ENCODE peak calls at places on chromosomes 11 and 22, in ten cellular contexts. A is body of pancreas, Z is HCT116, S is endothelial cell of umbilical vein, Q is tibial nerve, U is IMR-90, D is thyroid gland, E is gastrocnemius medialis, T is sigmoid colon, B is spleen. J is an unnamed sample. For H3K9me3 and H3K27me3, the result is how much of the 10 kb centered on the place peaks cover.

GRCh38 chr22:23177197-23177596 is 3.1 kb upstream of the BCR start:
- DNase-seq in A (no peak), Z (no peak), S (no peak), Q (no peak), U (no peak), D (no peak), E (no peak), T (no peak), B (no peak), J (no peak)

GRCh38 chr11:128499613-128500213 is 87.6 kb downstream of the ETS1 start:
- DNase-seq in A (no peak), Z (no peak), S (peak), Q (no peak), U (no peak), D (no peak), E (no peak), T (no peak), B (no peak), J (no peak)

GRCh38 chr11:125282596-125282914 is 118.0 kb downstream of the PKNOX2 start:
- DNase-seq in A (no peak), Z (no peak), S (no peak), Q (no peak), U (no peak), D (no peak), E (no peak), T (no peak), B (no peak), J (no peak)

GRCh38 chr11:117538256-117538655 is 210.6 kb downstream of the CEP164 start:
- DNase-seq in A (no peak), Z (no peak), S (no peak), Q (no peak), U (no peak), D (no peak), E (no peak), T (no peak), B (no peak), J (no peak)

GRCh38 chr22:45529966-45530575 is 27.4 kb downstream of the FBLN1 start:
- DNase-seq in A (no peak), Z (no peak), S (no peak), Q (no peak), U (peak), D (no peak), E (no peak), T (no peak), B (no peak), J (no peak)

GRCh38 chr22:23383491-23384450 is 196.3 kb downstream of the IGLL1 start:
- DNase-seq in A (no peak), Z (no peak), S (no peak), Q (no peak), U (no peak), D (peak), E (no peak), T (no peak), B (peak), J (no peak)

GRCh38 chr11:104146421-104146820 is 17.5 kb downstream of the PDGFD start:
- DNase-seq in A (no peak), Z (no peak), S (no peak), Q (no peak), U (no peak), D (no peak), E (no peak), T (no peak), B (no peak), J (no peak)

GRCh38 chr22:50269573-50270301 is 443 bp downstream of the MAPK11 start:
- DNase-seq in A (peak), Z (no peak), S (peak), Q (no peak), U (peak), D (peak), E (no peak), T (no peak), B (peak), J (no peak)

GRCh38 chr22:19497245-19497644 is 17.5 kb downstream of the CDC45 start:
- DNase-seq in A (no peak), Z (no peak), S (peak), Q (no peak), U (peak), D (peak), E (no peak), T (no peak), B (no peak), J (no peak)

GRCh38 chr11:17923213-17923612 is 89.6 kb downstream of the SERGEF start:
- DNase-seq in A (no peak), Z (no peak), S (no peak), Q (no peak), U (no peak), D (peak), E (peak), T (no peak), B (no peak), J (no peak)

GRCh38 chr11:61800331-61801281 is 7.9 kb downstream of the FEN1 start:
- DNase-seq in A (no peak), Z (no peak), S (no peak), Q (no peak), U (peak), D (no peak), E (no peak), T (no peak), B (no peak), J (no peak)

GRCh38 chr22:48444320-48445112 is 1383.2 kb downstream of the BRD1 start:
- DNase-seq in A (no peak), Z (no peak), S (no peak), Q (no peak), U (no peak), D (no peak), E (no peak), T (no peak), B (peak), J (no peak)

GRCh38 chr11:11279956-11280689 is 72.9 kb downstream of the CSNK2A3 start:
- DNase-seq in A (no peak), Z (no peak), S (peak), Q (no peak), U (peak), D (no peak), E (no peak), T (peak), B (peak), J (no peak)

GRCh38 chr22:42964994-42965699 is 49.8 kb downstream of the PACSIN2 start:
- DNase-seq in A (no peak), Z (peak), S (no peak), Q (no peak), U (peak), D (no peak), E (no peak), T (no peak), B (no peak), J (no peak)

GRCh38 chr11:102829671-102830070 is 13.7 kb downstream of the MMP3 start:
- DNase-seq in A (no peak), Z (no peak), S (no peak), Q (no peak), U (no peak), D (no peak), E (no peak), T (no peak), B (no peak), J (no peak)

GRCh38 chr11:125170406-125171031 is 6.0 kb downstream of the PKNOX2 start:
- DNase-seq in A (peak), Z (no peak), S (peak), Q (peak), U (peak), D (peak), E (peak), T (peak), B (no peak), J (no peak)

GRCh38 chr11:111395749-111396148 is 16.7 kb upstream of the POU2AF1 start:
- DNase-seq in A (no peak), Z (no peak), S (no peak), Q (no peak), U (no peak), D (no peak), E (no peak), T (no peak), B (peak), J (no peak)

GRCh38 chr11:43504316-43504950 is 145.7 kb downstream of the TTC17 start:
- DNase-seq in A (peak), Z (peak), S (no peak), Q (no peak), U (peak), D (peak), E (no peak), T (no peak), B (no peak), J (no peak)

GRCh38 chr11:79546366-79546765 is 105.5 kb upstream of the TENM4 start:
- DNase-seq in A (no peak), Z (no peak), S (no peak), Q (no peak), U (no peak), D (no peak), E (no peak), T (no peak), B (no peak), J (no peak)

GRCh38 chr22:47332246-47332980 is 570.0 kb downstream of the TBC1D22A start:
- DNase-seq in A (no peak), Z (no peak), S (no peak), Q (no peak), U (no peak), D (no peak), E (no peak), T (no peak), B (no peak), J (no peak)

GRCh38 chr11:70666336-70666735 is 268.0 kb downstream of the CTTN start:
- DNase-seq in A (no peak), Z (no peak), S (no peak), Q (no peak), U (no peak), D (no peak), E (no peak), T (no peak), B (no peak), J (no peak)

GRCh38 chr11:70668204-70669202 is 270.2 kb downstream of the CTTN start:
- DNase-seq in A (no peak), Z (no peak), S (no peak), Q (no peak), U (peak), D (no peak), E (no peak), T (no peak), B (no peak), J (no peak)

GRCh38 chr11:70669281-70669680 is 271.0 kb downstream of the CTTN start:
- DNase-seq in A (no peak), Z (no peak), S (no peak), Q (no peak), U (no peak), D (no peak), E (no peak), T (no peak), B (no peak), J (no peak)

GRCh38 chr11:70669871-70670683 is 271.7 kb downstream of the CTTN start:
- DNase-seq in A (no peak), Z (no peak), S (no peak), Q (no peak), U (no peak), D (no peak), E (no peak), T (no peak), B (no peak), J (no peak)

GRCh38 chr11:70667767-70668166 is 269.4 kb downstream of the CTTN start:
- DNase-seq in A (no peak), Z (no peak), S (no peak), Q (no peak), U (no peak), D (no peak), E (no peak), T (no peak), B (no peak), J (no peak)
- H3K9me3 ChIP-seq in A (under half), Z (under half), S (under half), Q (under half), U (under half), D (under half), E (under half), T (under half), B (under half), J (under half)

DNA sequence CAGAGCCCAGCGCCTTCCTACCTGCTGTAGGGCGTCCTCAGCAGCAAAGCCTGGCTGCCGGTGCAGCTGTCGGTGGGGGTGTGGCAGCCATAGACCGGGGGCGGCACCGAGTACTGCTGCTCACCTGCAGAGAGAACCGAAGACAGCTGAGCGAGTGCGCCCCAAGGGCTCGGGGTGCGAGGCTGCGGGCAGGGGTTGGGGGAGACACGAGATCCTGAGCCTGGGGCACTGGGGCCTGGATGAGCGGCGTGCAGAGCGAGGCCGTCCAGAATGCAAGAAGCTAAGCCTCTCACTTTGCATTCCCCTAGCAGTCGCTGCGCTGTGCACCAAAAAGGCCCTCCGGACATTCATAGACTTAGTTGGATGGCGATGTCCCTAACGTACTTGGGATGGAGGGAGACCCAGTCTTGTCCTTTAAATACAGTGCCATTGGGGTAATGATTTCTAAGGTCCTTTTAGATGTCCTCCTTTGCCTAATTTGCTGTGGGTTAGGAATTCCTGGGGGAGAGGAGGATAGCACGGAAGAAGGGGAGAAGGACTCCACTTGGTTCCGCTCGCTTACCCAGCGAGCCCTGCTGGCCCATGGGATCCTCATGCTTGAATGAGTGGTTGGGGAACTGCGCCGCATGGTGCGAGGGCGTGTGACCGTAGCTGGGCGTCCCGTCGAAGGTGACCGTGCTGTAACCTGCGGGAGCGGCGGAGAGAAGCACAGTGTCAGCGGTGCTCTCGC is 7.2 kb downstream of the WT1 start:
- DNase-seq in A (no peak), Z (no peak), S (no peak), Q (no peak), U (no peak), D (no peak), E (no peak), T (no peak), B (peak), J (no peak)
- H3K27me3 ChIP-seq in A (under half), Z (under half), S (half or more), Q (half or more), U (half or more), D (under half), E (half or more), T (half or more), B (half or more), J (under half)

GRCh38 chr22:36322602-36322915 is 65.2 kb downstream of the MYH9 start:
- DNase-seq in A (no peak), Z (no peak), S (no peak), Q (no peak), U (no peak), D (no peak), E (no peak), T (no peak), B (no peak), J (no peak)

GRCh38 chr22:36321797-36322601 is 65.8 kb downstream of the MYH9 start:
- DNase-seq in A (no peak), Z (no peak), S (no peak), Q (no peak), U (no peak), D (no peak), E (no peak), T (no peak), B (peak), J (no peak)

GRCh38 chr22:36324414-36324813 is 63.4 kb downstream of the MYH9 start:
- DNase-seq in A (no peak), Z (no peak), S (no peak), Q (no peak), U (no peak), D (no peak), E (no peak), T (no peak), B (no peak), J (no peak)

GRCh38 chr22:36323855-36324331 is 63.9 kb downstream of the MYH9 start:
- DNase-seq in A (no peak), Z (no peak), S (no peak), Q (no peak), U (no peak), D (peak), E (no peak), T (no peak), B (no peak), J (no peak)

DNA sequence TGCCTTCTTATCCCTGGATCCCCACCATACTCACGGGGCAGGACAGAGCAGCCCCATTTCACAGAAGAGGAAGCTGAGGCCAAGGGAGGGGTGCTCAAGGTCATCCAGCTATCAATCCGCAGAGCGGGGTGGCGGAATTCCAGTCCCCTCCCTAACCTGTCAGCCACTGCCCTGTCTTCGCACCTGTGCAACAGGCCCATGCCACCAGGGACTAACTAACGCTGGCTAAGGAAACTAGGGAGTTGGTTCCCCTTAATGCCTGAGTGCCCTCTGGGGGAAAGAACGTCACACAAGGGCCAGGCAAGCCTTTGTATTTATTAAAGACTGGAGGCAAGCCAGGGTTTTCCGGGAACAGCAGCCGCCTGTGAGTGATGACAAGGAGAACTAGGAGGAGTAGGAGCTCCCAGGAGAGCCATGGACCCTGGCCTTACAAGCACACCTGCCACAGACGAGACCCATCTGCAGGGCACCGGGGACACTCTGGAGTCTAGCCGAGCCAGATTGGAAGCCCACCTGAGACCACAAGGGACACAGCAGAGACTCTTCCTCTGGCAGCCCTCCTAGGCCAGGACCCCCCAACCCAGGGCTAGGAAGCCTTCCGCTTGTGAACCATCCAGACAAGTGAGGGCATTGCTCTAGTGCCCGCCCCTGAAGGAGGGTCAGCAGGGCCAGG is 64.4 kb downstream of the MYH9 start:
- DNase-seq in A (no peak), Z (no peak), S (peak), Q (peak), U (peak), D (peak), E (peak), T (peak), B (no peak), J (no peak)
- TF ChIP-seq POLR2A in A (no peak), Z (no peak), S (no peak), Q (no peak), U (no peak), D (no peak), E (peak), T (no peak), B (no peak), J (no peak)

DNA sequence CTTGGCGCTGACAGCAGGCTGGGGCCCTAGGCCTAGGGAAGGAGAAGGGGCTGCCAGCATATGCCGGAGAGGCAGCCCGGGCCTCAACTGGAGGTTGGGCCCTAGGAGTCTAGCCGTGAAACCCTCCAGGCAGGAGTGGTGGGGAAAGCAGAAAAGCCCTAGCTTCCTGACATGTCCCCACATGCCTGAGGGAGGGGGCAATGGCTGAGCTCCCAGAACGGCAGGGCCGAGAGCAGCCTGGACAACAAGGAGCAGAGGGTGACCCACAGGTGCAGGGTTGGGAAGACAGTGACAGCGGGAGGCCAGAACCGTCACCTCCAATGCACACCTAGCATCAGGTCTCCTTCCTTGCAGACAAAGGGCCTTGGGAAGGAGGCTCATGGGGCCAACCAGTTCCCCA is 63.7 kb downstream of the ELFN2 start:
- DNase-seq in A (no peak), Z (no peak), S (no peak), Q (no peak), U (no peak), D (no peak), E (no peak), T (no peak), B (no peak), J (no peak)
- H3K9me3 ChIP-seq in A (under half), Z (under half), S (under half), Q (under half), U (under half), D (under half), E (under half), T (under half), B (under half), J (under half)

GRCh38 chr11:2475151-2475918 is 30.5 kb downstream of the KCNQ1 start:
- DNase-seq in A (no peak), Z (no peak), S (no peak), Q (no peak), U (no peak), D (no peak), E (no peak), T (no peak), B (no peak), J (no peak)
- H3K27me3 ChIP-seq in A (under half), Z (under half), S (under half), Q (under half), U (under half), D (under half), E (under half), T (under half), B (under half), J (under half)

GRCh38 chr11:46279393-46280099 is 2.1 kb downstream of the CREB3L1 start:
- DNase-seq in A (peak), Z (no peak), S (peak), Q (no peak), U (peak), D (no peak), E (no peak), T (peak), B (no peak), J (no peak)

GRCh38 chr11:46277313-46277622 is 194 bp upstream of the CREB3L1 start:
- DNase-seq in A (peak), Z (no peak), S (peak), Q (peak), U (peak), D (peak), E (no peak), T (peak), B (no peak), J (no peak)

GRCh38 chr11:46277623-46278386 is at the start of gene CREB3L1:
- DNase-seq in A (peak), Z (no peak), S (no peak), Q (no peak), U (no peak), D (no peak), E (no peak), T (peak), B (no peak), J (no peak)

GRCh38 chr11:46275964-46276641 is 1.4 kb upstream of the CREB3L1 start:
- DNase-seq in A (peak), Z (no peak), S (no peak), Q (no peak), U (no peak), D (peak), E (no peak), T (no peak), B (no peak), J (no peak)

GRCh38 chr11:46278387-46279173 is 1.1 kb downstream of the CREB3L1 start:
- DNase-seq in A (peak), Z (no peak), S (no peak), Q (no peak), U (peak), D (peak), E (no peak), T (peak), B (no peak), J (no peak)
- TF ChIP-seq POLR2A in A (no peak), Z (no peak), S (no peak), Q (no peak), U (no peak), D (no peak), E (no peak), T (no peak), B (no peak), J (no peak)